ENCODE peak calls at places on chromosomes 1 and 21, in four cellular contexts. B is astrocyte, D is osteocyte, C is neural progenitor cell. E is an unnamed sample.

GRCh38 chr1:63843010-63843409 is 69.2 kb downstream of the ROR1 start:
- DNase-seq in B (no peak), C (no peak), D (no peak), E (no peak)

GRCh38 chr1:160371691-160372208 is 4.9 kb downstream of the NHLH1 start:
- DNase-seq in C (no peak), D (peak), B (no peak), E (no peak)

GRCh38 chr1:117665523-117666274 is 59.9 kb downstream of the TENT5C start:
- DNase-seq in C (no peak), D (no peak), B (no peak), E (no peak)

GRCh38 chr1:94866178-94866822 is 46.1 kb downstream of the SLC44A3 start:
- DNase-seq in D (no peak), B (peak), C (no peak), E (peak)

GRCh38 chr1:44652445-44653106 is 21.7 kb downstream of the TMEM53 start:
- DNase-seq in C (peak), D (peak), B (no peak), E (peak)

GRCh38 chr1:17929224-17929623 is 174.1 kb downstream of the ACTL8 start:
- DNase-seq in C (no peak), D (no peak), B (no peak), E (no peak)

GRCh38 chr1:117681093-117681950 is 75.5 kb downstream of the TENT5C start:
- DNase-seq in B (no peak), D (no peak), C (no peak), E (no peak)

GRCh38 chr1:21291184-21291583 is 921 bp upstream of the ECE1 start:
- DNase-seq in B (no peak), D (no peak), C (no peak), E (no peak)

GRCh38 chr1:180116964-180117763 is 37.5 kb upstream of the QSOX1 start:
- DNase-seq in B (no peak), D (no peak), C (no peak), E (no peak)

GRCh38 chr1:224127925-224128819 is 14.3 kb downstream of the FBXO28 start:
- DNase-seq in D (no peak), C (no peak), B (peak), E (peak)

GRCh38 chr1:157034137-157034800 is 11.3 kb downstream of the ARHGEF11 start:
- DNase-seq in D (no peak), C (peak), B (peak), E (no peak)

GRCh38 chr1:25993197-25993951 is 4.5 kb downstream of the PAFAH2 start:
- DNase-seq in B (no peak), C (no peak), D (no peak), E (no peak)

GRCh38 chr1:1535989-1536937 is 4.2 kb downstream of the TMEM240 start:
- DNase-seq in D (no peak), B (no peak), C (no peak), E (no peak)

GRCh38 chr21:43890042-43890441 is 25.0 kb downstream of the AGPAT3 start:
- DNase-seq in B (no peak), D (no peak), C (peak), E (no peak)

GRCh38 chr1:40772146-40772770 is 11.3 kb upstream of the KCNQ4 start:
- DNase-seq in D (no peak), B (no peak), C (no peak), E (no peak)

GRCh38 chr1:116825400-116825734 is 71.1 kb downstream of the CD2 start:
- DNase-seq in C (no peak), D (no peak), B (no peak), E (no peak)

GRCh38 chr1:245330951-245331350 is 176.2 kb downstream of the KIF26B start:
- DNase-seq in B (no peak), D (no peak), C (peak), E (no peak)

GRCh38 chr1:31785020-31785946 is 21.1 kb upstream of the ADGRB2 start:
- DNase-seq in D (no peak), C (no peak), B (no peak), E (no peak)

GRCh38 chr1:7485086-7485780 is 285.9 kb upstream of the VAMP3 start:
- DNase-seq in D (no peak), B (no peak), C (no peak), E (peak)

GRCh38 chr1:212045981-212046380 is 10.4 kb downstream of the DTL start:
- DNase-seq in C (no peak), D (no peak), B (peak), E (peak)

GRCh38 chr1:61271412-61271789 is 189.0 kb downstream of the NFIA start:
- DNase-seq in B (no peak), C (peak), D (no peak), E (no peak)

GRCh38 chr1:7223334-7224080 is 438.3 kb downstream of the CAMTA1 start:
- DNase-seq in D (peak), B (peak), C (no peak), E (peak)

GRCh38 chr1:78286686-78287085 is 204.1 kb upstream of the PTGFR start:
- DNase-seq in B (peak), D (no peak), C (no peak), E (peak)

GRCh38 chr21:27275294-27275927 is 308.5 kb upstream of the ADAMTS5 start:
- DNase-seq in B (peak), C (no peak), D (no peak), E (peak)

GRCh38 chr1:32071758-32072621 is 749 bp upstream of the TMEM39B start:
- DNase-seq in D (no peak), C (no peak), B (peak), E (peak)

GRCh38 chr1:14614326-14614725 is 15.8 kb downstream of the KAZN start:
- DNase-seq in B (no peak), C (no peak), D (no peak), E (no peak)

GRCh38 chr21:44697811-44698734 is 1.1 kb downstream of the KRTAP10-12 start:
- DNase-seq in C (peak), D (peak), B (no peak), E (no peak)

GRCh38 chr1:203151362-203152157 is 24.0 kb downstream of the ADORA1 start:
- DNase-seq in D (no peak), C (no peak), B (no peak), E (no peak)

GRCh38 chr1:198328458-198329032 is 171.7 kb downstream of the NEK7 start:
- DNase-seq in C (no peak), D (no peak), B (no peak), E (no peak)

GRCh38 chr1:198330982-198331620 is 174.3 kb downstream of the NEK7 start:
- DNase-seq in C (peak), D (no peak), B (peak), E (peak)

DNA sequence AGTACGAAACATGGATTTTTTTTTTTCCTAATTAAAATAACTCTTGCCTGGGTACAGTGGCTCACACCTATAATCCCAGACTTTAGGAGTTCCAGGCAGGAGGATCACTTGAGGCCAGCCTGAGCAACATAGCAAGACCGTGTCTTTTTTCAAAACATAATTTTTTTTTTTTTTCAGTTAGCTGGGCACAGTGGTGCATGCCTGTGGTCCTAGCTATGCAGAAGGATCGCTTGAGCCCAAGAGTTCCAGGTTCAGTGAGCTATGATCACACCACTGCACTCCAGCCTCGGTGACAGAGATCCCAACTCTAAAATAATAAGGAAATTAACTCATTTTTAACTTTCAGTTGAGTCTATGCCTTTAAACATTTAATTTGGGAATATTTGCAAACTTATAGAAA is 170.1 kb downstream of the NEK7 start:
- DNase-seq in C (no peak), B (peak), D (no peak), E (peak)
- TF ChIP-seq CTCF in C (no peak), B (no peak), D (no peak), E (no peak)

DNA sequence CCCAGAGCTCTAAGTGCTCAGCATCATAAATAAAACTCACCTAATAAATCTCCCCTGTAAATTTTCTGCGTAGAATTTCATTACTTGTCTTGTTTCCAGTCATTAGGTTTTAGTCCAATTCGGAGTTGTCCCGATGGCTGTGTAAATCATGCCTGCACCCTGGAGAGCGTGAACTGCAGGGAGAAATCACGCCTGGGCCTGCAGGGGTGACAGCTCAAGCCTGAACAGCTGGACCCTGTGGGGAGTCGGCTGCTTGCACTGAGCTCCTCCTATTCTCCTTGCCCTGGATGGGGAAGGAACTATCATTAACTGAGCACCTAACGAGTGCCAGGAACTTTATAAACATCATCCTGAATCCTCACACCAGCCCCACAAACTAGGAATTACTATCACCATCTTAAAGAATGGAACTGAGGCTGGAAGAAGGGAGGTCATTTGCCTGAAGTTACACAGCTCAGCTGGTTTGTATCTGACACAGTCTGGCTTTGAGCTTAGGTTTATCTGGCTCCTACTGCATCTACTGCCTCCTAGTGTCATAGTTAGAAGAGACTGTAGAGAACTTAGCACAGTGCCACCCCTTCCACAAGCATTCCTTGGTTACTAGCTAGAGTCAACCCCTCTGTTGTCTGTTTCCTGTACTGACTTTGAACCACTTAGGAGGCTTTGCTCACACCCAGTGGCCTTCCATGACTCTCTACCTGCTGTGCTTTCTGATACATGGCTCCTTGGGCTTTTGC is 25.1 kb upstream of the POU3F1 start:
- DNase-seq in B (peak), D (no peak), C (no peak), E (peak)
- TF ChIP-seq CTCF in B (peak), D (peak), C (peak), E (peak)

GRCh38 chr1:111938536-111938935 is 50.9 kb downstream of the KCND3 start:
- DNase-seq in B (no peak), D (no peak), C (no peak), E (no peak)

GRCh38 chr1:111938123-111938522 is 51.3 kb downstream of the KCND3 start:
- DNase-seq in B (no peak), D (no peak), C (no peak), E (no peak)

GRCh38 chr1:111934346-111934745 is 55.1 kb downstream of the KCND3 start:
- DNase-seq in C (no peak), D (no peak), B (no peak), E (no peak)

GRCh38 chr1:111943056-111943455 is 46.4 kb downstream of the KCND3 start:
- DNase-seq in D (no peak), C (no peak), B (no peak), E (no peak)

GRCh38 chr1:111937147-111937725 is 52.2 kb downstream of the KCND3 start:
- DNase-seq in C (no peak), D (no peak), B (no peak), E (no peak)
- TF ChIP-seq CTCF in C (no peak), D (no peak), B (no peak), E (no peak)

DNA sequence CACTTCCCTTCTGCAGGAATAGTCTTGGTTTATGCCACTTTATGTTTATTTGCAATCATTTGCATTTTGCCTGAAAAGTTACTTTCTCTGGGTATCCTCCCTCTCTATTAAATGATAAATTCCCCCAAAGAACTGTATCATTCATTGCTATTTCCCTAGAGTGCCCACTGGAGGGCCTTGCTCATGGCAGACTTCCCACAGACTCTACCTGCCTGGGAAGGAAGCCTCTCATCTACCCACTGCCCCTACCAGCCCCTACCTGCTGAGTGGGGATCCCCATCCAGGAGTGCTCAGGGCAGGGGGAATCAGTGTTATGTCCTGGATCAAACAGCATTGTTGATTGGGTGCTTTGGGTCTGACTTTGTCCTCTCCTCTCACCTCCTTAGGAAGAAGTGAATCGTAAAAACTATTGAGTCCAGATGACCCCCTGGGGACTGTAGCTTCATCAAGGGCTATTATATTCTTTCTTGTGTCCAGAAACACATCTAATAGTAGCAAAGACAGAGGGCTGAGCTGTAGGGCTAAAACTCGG is 6.8 kb upstream of the LRRN2 start:
- DNase-seq in D (no peak), B (no peak), C (no peak), E (no peak)
- TF ChIP-seq CTCF in D (no peak), B (no peak), C (peak), E (no peak)

DNA sequence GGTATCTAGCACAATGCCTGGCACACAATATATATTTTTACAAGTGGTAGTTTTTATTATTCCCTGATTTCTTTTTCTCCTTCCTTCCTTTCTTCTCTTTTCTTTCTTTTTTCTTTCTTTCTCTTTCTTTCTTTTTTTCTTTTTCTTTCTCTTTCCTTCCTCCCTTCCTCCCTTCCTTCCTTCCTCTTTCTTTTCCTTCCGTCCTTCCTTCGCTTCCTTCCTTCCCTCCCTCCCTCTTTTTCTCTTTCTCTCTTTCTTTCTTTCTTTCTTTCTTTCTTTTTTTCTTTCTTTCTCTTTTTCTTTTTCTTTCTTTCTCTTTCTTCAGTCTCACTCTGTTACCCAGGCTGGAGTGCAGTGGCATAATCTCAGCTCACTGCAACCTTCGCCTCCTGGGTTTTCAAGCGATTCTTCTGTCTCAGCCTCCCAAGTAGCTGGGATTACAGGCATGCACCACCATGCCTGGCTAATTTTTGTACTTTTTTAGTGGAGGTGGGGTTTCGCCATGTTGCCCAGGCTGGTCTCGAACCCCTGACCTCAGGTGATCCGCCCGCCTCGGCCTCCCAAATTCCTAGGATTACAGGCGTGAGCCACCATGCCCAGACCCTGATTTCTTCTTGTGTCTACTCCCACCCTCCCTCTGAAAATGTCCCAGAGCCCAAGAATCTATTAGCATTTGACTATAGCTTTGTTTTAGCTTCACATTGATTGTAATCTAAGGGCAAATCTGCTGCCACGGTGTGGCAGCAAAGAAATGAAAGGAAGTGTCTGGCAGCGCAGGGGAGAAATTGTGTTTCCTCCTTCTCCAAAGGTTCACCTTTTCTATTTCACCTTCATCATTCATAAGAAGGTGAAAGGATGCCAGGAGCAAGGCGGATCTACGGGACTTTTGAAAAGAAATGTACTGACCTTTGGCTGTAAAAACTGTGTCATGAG is 19.9 kb upstream of the ABCB10 start:
- DNase-seq in C (no peak), B (no peak), D (no peak), E (no peak)
- TF ChIP-seq CTCF in C (no peak), B (no peak), D (no peak), E (no peak)

GRCh38 chr1:34871443-34872132 is 12.0 kb upstream of the SMIM12 start:
- DNase-seq in D (no peak), C (no peak), B (no peak), E (no peak)

GRCh38 chr1:34874581-34874980 is 15.0 kb upstream of the SMIM12 start:
- DNase-seq in B (no peak), D (peak), C (no peak), E (no peak)

GRCh38 chr1:34869754-34870153 is 10.2 kb upstream of the SMIM12 start:
- DNase-seq in B (no peak), C (no peak), D (no peak), E (no peak)

GRCh38 chr1:34870395-34870794 is 10.8 kb upstream of the SMIM12 start:
- DNase-seq in C (peak), D (no peak), B (no peak), E (no peak)

DNA sequence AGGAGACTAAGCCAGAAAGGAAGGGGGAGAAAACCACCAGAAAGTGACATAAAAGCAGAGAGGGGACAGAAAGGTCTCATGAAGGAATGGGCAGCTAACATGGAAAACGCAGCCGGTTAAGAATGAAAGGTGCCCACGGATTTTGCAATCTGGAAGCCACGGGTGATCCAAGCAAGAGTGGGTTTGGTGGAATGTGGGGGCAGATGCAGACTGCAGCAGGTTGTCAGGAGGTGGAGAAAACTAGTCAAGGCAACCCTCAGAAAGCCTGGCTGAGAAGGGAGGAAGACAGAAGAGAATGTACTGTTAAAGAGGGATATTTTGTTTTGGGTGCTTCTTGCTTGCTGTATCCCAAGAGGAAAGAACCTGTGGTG is 12.6 kb upstream of the SMIM12 start:
- DNase-seq in C (no peak), D (no peak), B (no peak), E (no peak)
- TF ChIP-seq CTCF in C (no peak), D (no peak), B (no peak), E (no peak)

DNA sequence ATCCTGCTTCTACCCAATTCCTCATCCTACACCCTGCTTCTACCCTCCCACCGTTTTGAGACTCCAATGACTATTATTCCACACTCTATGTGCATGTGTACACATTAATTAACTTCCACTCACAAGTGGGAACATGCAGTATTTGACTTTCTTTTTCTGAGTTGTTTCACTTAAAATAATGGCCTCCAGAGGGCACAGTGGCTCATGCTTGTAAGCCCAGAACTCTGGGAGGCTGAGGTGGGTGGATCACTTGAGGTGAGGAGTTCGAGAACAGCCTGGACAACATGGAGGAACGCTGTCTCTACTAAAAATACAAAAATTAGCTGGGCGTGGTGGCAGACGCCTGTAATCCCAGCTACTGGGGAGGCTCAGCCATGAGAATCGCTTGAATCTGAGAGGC is 464.8 kb downstream of the PTBP2 start:
- DNase-seq in D (no peak), B (no peak), C (peak), E (no peak)
- TF ChIP-seq CTCF in D (peak), B (no peak), C (peak), E (peak)

GRCh38 chr1:33736496-33736895 is 127.4 kb upstream of the HMGB4 start:
- DNase-seq in B (no peak), C (no peak), D (peak), E (no peak)

GRCh38 chr1:33740040-33740745 is 123.7 kb upstream of the HMGB4 start:
- DNase-seq in B (no peak), C (no peak), D (peak), E (no peak)

GRCh38 chr1:33738536-33738935 is 125.3 kb upstream of the HMGB4 start:
- DNase-seq in D (peak), C (no peak), B (no peak), E (no peak)

GRCh38 chr1:33738976-33739375 is 124.9 kb upstream of the HMGB4 start:
- DNase-seq in C (no peak), D (peak), B (no peak), E (no peak)

DNA sequence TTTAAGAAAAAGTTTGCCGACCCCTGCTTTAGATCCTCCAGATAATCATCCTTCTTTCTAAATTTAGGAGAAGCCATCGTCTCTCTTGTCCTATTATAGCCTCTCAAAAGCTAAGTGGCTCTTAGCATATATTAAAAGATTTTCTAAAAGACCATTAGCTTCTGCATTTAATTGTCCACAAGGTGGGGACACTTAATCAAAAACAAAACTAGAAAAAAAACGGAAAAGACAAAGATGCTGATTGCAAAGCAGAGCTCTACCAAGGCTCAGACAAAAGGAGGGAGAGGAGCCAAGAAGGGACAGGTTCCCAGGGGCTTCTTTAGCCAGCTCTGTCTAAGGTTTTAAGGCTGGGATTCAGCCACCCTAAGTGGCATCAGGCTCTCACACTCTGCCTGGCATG is 128.3 kb upstream of the HMGB4 start:
- DNase-seq in D (no peak), B (peak), C (peak), E (peak)
- TF ChIP-seq CTCF in D (no peak), B (peak), C (peak), E (peak)

GRCh38 chr1:185317034-185317885 is at the start of gene IVNS1ABP:
- DNase-seq in B (peak), C (peak), D (peak), E (peak)
- TF ChIP-seq CTCF in B (no peak), C (peak), D (no peak), E (peak)

E was measured in AG10803.